ENCODE peak calls at places on chromosomes 11 and 22, in five cellular contexts. One of them, this sample, is unnamed.

GRCh38 chr11:30381879-30382278 is 59.0 kb downstream of the ARL14EP start:
- DNase-seq in GM23338: no peak
- DNase-seq in transverse colon: no peak
- DNase-seq in stomach: no peak
- DNase-seq in breast epithelium: no peak
- DNase-seq in this sample: no peak

GRCh38 chr11:45333023-45333422 is 46.9 kb upstream of the SYT13 start:
- DNase-seq in transverse colon: no peak
- DNase-seq in stomach: no peak
- DNase-seq in breast epithelium: no peak
- DNase-seq in GM23338: no peak
- DNase-seq in this sample: no peak

GRCh38 chr11:116276051-116277044 is 496.4 kb downstream of the BUD13 start:
- DNase-seq in stomach: peak; percentile 82
- DNase-seq in GM23338: peak; percentile 94
- DNase-seq in transverse colon: peak; percentile 86
- DNase-seq in breast epithelium: peak; percentile 48
- DNase-seq in this sample: peak; percentile 40

GRCh38 chr22:46149998-46150549 is at the start of gene PPARA:
- DNase-seq in GM23338: peak; percentile 75
- DNase-seq in transverse colon: peak; percentile 96
- DNase-seq in breast epithelium: peak; percentile 78
- DNase-seq in stomach: peak; percentile 95
- DNase-seq in this sample: peak; percentile 91

GRCh38 chr11:32333335-32333991 is 101.9 kb downstream of the WT1 start:
- DNase-seq in breast epithelium: peak; percentile 19
- DNase-seq in transverse colon: peak; percentile 55
- DNase-seq in GM23338: peak; percentile 81
- DNase-seq in stomach: peak; percentile 63
- DNase-seq in this sample: peak; percentile 51

GRCh38 chr11:12859872-12860657 is 149.1 kb upstream of the RASSF10 start:
- DNase-seq in breast epithelium: no peak
- DNase-seq in stomach: no peak
- DNase-seq in GM23338: no peak
- DNase-seq in transverse colon: no peak
- DNase-seq in this sample: no peak

GRCh38 chr22:19128009-19128401 is 3.1 kb upstream of the TSSK2 start:
- DNase-seq in stomach: no peak
- DNase-seq in breast epithelium: no peak
- DNase-seq in GM23338: no peak
- DNase-seq in transverse colon: no peak
- DNase-seq in this sample: no peak

GRCh38 chr11:112281776-112282175 is 21.1 kb upstream of the PLET1 start:
- DNase-seq in stomach: no peak
- DNase-seq in breast epithelium: no peak
- DNase-seq in GM23338: no peak
- DNase-seq in transverse colon: peak; percentile 42
- DNase-seq in this sample: no peak

GRCh38 chr11:61148016-61148640 is 13.1 kb downstream of the VPS37C start:
- DNase-seq in GM23338: no peak
- DNase-seq in breast epithelium: no peak
- DNase-seq in stomach: no peak
- DNase-seq in transverse colon: no peak
- DNase-seq in this sample: no peak

GRCh38 chr11:111176603-111177002 is 68.9 kb upstream of the POU2AF2 start:
- DNase-seq in breast epithelium: no peak
- DNase-seq in stomach: no peak
- DNase-seq in transverse colon: no peak
- DNase-seq in GM23338: no peak
- DNase-seq in this sample: no peak

GRCh38 chr11:33453225-33453624 is 196.0 kb downstream of the HIPK3 start:
- DNase-seq in stomach: no peak
- DNase-seq in transverse colon: no peak
- DNase-seq in GM23338: no peak
- DNase-seq in breast epithelium: no peak
- DNase-seq in this sample: no peak

GRCh38 chr11:47617417-47617809 is 23.2 kb upstream of the C1QTNF4 start:
- DNase-seq in breast epithelium: no peak
- DNase-seq in transverse colon: no peak
- DNase-seq in stomach: no peak
- DNase-seq in GM23338: no peak
- DNase-seq in this sample: no peak

GRCh38 chr11:126328444-126328843 is 24.6 kb downstream of the DCPS start:
- DNase-seq in GM23338: no peak
- DNase-seq in stomach: no peak
- DNase-seq in breast epithelium: no peak
- DNase-seq in transverse colon: no peak
- DNase-seq in this sample: no peak

GRCh38 chr22:26471522-26471921 is 12.1 kb downstream of the HPS4 start:
- DNase-seq in breast epithelium: no peak
- DNase-seq in stomach: peak; percentile 44
- DNase-seq in GM23338: no peak
- DNase-seq in transverse colon: no peak
- DNase-seq in this sample: no peak

GRCh38 chr11:65576867-65577755 is 1.3 kb downstream of the EHBP1L1 start:
- DNase-seq in GM23338: no peak
- DNase-seq in transverse colon: peak; percentile 81
- DNase-seq in breast epithelium: no peak
- DNase-seq in stomach: peak; percentile 78
- DNase-seq in this sample: no peak

GRCh38 chr11:84887055-84887629 is 740.0 kb downstream of the DLG2 start:
- DNase-seq in breast epithelium: no peak
- DNase-seq in transverse colon: no peak
- DNase-seq in GM23338: no peak
- DNase-seq in stomach: no peak
- DNase-seq in this sample: no peak

GRCh38 chr11:34183840-34184358 is 78.5 kb downstream of the NAT10 start:
- DNase-seq in breast epithelium: no peak
- DNase-seq in stomach: no peak
- DNase-seq in GM23338: no peak
- DNase-seq in transverse colon: no peak
- DNase-seq in this sample: no peak

GRCh38 chr22:20430641-20431519 is 6.7 kb downstream of the SCARF2 start:
- DNase-seq in stomach: peak; percentile 64
- DNase-seq in GM23338: peak; percentile 87
- DNase-seq in breast epithelium: no peak
- DNase-seq in transverse colon: peak; percentile 57
- DNase-seq in this sample: peak; percentile 33

GRCh38 chr22:37484115-37485005 is 1.8 kb downstream of the MFNG start:
- DNase-seq in GM23338: no peak
- DNase-seq in stomach: peak; percentile 72
- DNase-seq in breast epithelium: peak; percentile 55
- DNase-seq in transverse colon: peak; percentile 83
- DNase-seq in this sample: peak; percentile 21

GRCh38 chr22:22687638-22688500 is 43.5 kb downstream of the GGTLC2 start:
- DNase-seq in stomach: peak; percentile 34
- DNase-seq in breast epithelium: no peak
- DNase-seq in GM23338: peak; percentile 63
- DNase-seq in transverse colon: peak; percentile 34
- DNase-seq in this sample: no peak

GRCh38 chr22:30863161-30863833 is 105.3 kb downstream of the MORC2 start:
- DNase-seq in transverse colon: no peak
- DNase-seq in breast epithelium: no peak
- DNase-seq in stomach: peak; percentile 24
- DNase-seq in GM23338: peak; percentile 62
- DNase-seq in this sample: no peak

GRCh38 chr11:110710520-110711381 is 1.5 kb downstream of the ARHGAP20 start:
- DNase-seq in breast epithelium: peak; percentile 68
- DNase-seq in GM23338: peak; percentile 62
- DNase-seq in stomach: peak; percentile 51
- DNase-seq in transverse colon: peak; percentile 40
- DNase-seq in this sample: peak; percentile 51

GRCh38 chr11:111230122-111230465 is 15.4 kb upstream of the POU2AF2 start:
- DNase-seq in breast epithelium: no peak
- DNase-seq in GM23338: no peak
- DNase-seq in transverse colon: no peak
- DNase-seq in stomach: no peak
- DNase-seq in this sample: no peak

GRCh38 chr22:46010951-46011626 is 34.1 kb upstream of the WNT7B start:
- DNase-seq in stomach: peak; percentile 72
- DNase-seq in GM23338: no peak
- DNase-seq in transverse colon: no peak
- DNase-seq in breast epithelium: no peak
- DNase-seq in this sample: no peak

GRCh38 chr22:22810018-22810427 is 77.6 kb upstream of the IGLL5 start:
- DNase-seq in GM23338: no peak
- DNase-seq in breast epithelium: peak; percentile 11
- DNase-seq in transverse colon: peak; percentile 57
- DNase-seq in stomach: peak; percentile 51
- DNase-seq in this sample: no peak

GRCh38 chr22:47474895-47475294 is 712.4 kb downstream of the TBC1D22A start:
- DNase-seq in transverse colon: no peak
- DNase-seq in breast epithelium: no peak
- DNase-seq in GM23338: no peak
- DNase-seq in stomach: no peak
- DNase-seq in this sample: no peak

GRCh38 chr11:112694813-112695212 is 266.4 kb upstream of the NCAM1 start:
- DNase-seq in GM23338: peak; percentile 36
- DNase-seq in transverse colon: no peak
- DNase-seq in stomach: no peak
- DNase-seq in breast epithelium: no peak
- DNase-seq in this sample: no peak

GRCh38 chr11:86301742-86302091 is 323 bp upstream of the HIKESHI start:
- DNase-seq in stomach: no peak
- DNase-seq in transverse colon: no peak
- DNase-seq in GM23338: no peak
- DNase-seq in breast epithelium: no peak
- DNase-seq in this sample: no peak

GRCh38 chr11:31782243-31782642 is 28.9 kb downstream of the PAX6 start:
- DNase-seq in stomach: no peak
- DNase-seq in transverse colon: no peak
- DNase-seq in GM23338: no peak
- DNase-seq in breast epithelium: no peak
- DNase-seq in this sample: no peak

DNA sequence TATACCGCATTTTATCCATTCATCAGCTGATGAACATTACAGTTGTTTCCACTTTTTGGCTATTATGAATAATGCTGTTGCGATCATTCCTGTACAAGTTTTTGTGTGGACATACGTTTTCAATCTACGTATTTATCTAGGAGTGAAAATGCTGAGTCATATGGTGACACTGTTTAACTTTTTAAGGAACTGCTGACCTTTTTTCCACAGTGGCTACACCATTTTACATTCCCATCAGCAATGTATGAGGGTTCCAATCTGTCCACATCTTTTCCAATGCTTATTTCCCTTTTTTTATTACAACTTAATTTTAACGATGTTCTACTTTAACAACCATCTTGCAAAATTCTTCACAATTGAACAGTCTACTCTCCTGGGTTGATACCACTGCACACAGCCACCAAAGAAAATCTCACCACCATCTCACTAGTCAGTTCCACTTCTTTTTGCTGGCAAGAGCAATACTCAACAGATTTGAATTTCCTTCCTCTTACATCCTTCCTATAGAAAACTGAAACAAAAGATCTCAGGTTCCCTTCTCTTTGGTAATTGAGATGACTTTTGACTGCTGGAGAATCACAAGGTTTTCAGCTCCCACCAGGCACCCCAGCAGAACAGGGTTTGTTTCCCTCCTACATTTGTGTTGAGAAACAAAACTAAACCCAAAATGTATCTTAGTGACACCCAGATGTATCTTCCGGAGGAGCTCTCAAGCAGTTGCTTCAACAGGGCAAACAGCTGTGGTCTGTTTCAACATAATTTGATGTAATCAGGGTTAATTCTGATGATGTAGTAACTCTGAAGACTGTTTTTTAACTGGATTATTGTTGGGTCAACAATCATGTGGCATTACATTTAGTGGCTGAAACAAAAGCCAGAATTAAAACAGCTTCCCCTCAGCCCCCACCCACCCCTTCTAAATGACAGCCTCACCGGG is 7.0 kb upstream of the GAB2 start:
- DNase-seq in stomach: no peak
- DNase-seq in breast epithelium: no peak
- DNase-seq in transverse colon: no peak
- DNase-seq in GM23338: peak; percentile 21
- DNase-seq in this sample: no peak
- TF ChIP-seq POLR2AphosphoS5 in stomach: no peak
- TF ChIP-seq POLR2AphosphoS5 in breast epithelium: no peak
- TF ChIP-seq POLR2AphosphoS5 in transverse colon: no peak
- TF ChIP-seq POLR2AphosphoS5 in GM23338: no peak
- TF ChIP-seq POLR2AphosphoS5 in this sample: no peak

DNA sequence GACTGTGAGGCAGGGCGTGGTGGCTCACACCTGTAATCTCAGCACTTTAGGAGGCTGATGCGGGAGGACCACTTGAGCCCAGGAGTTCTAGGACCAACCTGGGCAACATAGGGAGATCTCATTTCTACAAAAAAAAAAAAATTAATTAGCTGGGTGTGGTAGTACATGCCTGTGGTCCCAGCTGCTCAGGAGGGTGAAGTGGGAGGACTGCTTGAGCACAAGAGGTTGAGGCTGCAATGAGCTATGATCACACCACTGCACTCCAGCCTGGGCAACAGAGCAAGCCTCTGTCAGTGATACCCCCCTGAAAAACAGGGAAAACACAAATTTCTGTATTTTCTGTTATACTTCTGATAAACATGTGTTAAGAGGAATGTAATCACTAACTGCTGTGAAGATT is 57.8 kb upstream of the ARHGAP32 start:
- DNase-seq in breast epithelium: no peak
- DNase-seq in GM23338: no peak
- DNase-seq in transverse colon: no peak
- DNase-seq in stomach: no peak
- DNase-seq in this sample: no peak
- H3K4me1 ChIP-seq in breast epithelium: no peaks in the 10 kb centered on the region
- H3K4me1 ChIP-seq in GM23338: peaks cover 62% of the 10 kb centered on the region
- H3K4me1 ChIP-seq in transverse colon: no peaks in the 10 kb centered on the region
- H3K4me1 ChIP-seq in stomach: no peaks in the 10 kb centered on the region
- H3K4me1 ChIP-seq in this sample: no peaks in the 10 kb centered on the region

GRCh38 chr11:535519-536454 is at the start of gene HRAS:
- DNase-seq in stomach: peak; percentile 97
- DNase-seq in transverse colon: peak; percentile 97
- DNase-seq in GM23338: peak; percentile 96
- DNase-seq in breast epithelium: peak; percentile 94
- DNase-seq in this sample: peak; percentile 95
- TF ChIP-seq POLR2AphosphoS5 in stomach: peak; percentile 84
- TF ChIP-seq POLR2AphosphoS5 in transverse colon: peak; percentile 86
- TF ChIP-seq POLR2AphosphoS5 in GM23338: peak; percentile 87
- TF ChIP-seq POLR2AphosphoS5 in breast epithelium: peak; percentile 17
- TF ChIP-seq POLR2AphosphoS5 in this sample: peak; percentile 89

DNA sequence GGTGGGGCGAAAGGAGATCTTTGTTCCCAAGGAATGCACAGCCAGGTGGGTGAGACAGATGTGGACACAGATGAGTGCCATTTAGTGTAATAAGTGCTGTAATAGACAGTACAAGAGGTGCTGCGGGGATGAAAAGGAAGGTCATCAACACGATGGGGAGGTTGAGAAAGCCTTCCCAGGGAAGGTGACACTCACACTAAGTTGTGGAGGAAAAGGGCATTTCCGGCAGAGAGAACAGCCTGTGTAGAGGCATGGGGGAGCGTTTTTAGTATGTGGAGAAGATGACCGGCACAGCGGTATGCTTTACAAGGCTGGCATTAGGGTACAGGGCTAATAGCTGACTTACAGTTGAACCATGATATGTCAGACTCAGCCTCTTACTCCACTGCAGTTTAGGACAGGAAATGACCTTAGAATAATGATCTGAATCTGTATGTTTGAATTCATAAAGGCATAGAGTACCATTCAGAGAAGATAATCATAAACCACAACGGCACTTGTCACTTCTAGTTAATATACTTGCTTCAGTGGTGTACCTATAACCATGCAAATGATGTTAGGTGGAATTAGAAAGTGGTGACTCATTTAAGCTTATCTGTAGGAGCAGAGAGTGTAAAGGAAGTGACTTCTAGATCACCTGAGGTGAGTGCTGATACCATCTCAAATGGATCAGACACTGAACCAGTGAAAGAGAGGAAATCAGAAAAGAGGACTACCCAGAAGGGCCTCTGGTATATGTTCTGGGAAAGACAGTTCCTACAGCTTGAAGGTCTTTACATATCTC is 60.6 kb downstream of the FAM83F start:
- DNase-seq in transverse colon: no peak
- DNase-seq in GM23338: no peak
- DNase-seq in breast epithelium: no peak
- DNase-seq in stomach: no peak
- DNase-seq in this sample: no peak
- H3K4me1 ChIP-seq in transverse colon: peaks cover 10% of the 10 kb centered on the region
- H3K4me1 ChIP-seq in GM23338: peaks cover 57% of the 10 kb centered on the region
- H3K4me1 ChIP-seq in breast epithelium: peaks cover 7% of the 10 kb centered on the region
- H3K4me1 ChIP-seq in stomach: peaks cover 15% of the 10 kb centered on the region
- H3K4me1 ChIP-seq in this sample: no peaks in the 10 kb centered on the region